ENCODE peak calls at places on chromosome 2, in eight cellular contexts. O is substantia nigra; K is stimulated activated CD4-positive, alpha-beta T cell treated with anti-CD3 and anti-CD28 coated beads, TNF-alpha, amount 100 ng/mL, for 48 hours; Q is chondrocyte; W is activated naive CD4-positive, alpha-beta T cell treated with anti-CD3 and anti-CD28 coated beads, Interleukin-2, amount 50 U/mL, for 16 hours; Y is Daoy; N is stimulated activated naive CD8-positive, alpha-beta T cell treated with anti-CD3 and anti-CD28 coated beads, Interleukin-15, Interleukin-2, amounts not matched to agents 100 U/mL and 50 U/mL, for 24 hours; C is AG08396. L is an unnamed sample.

GRCh38 chr2:105712166-105712915 is 32.4 kb upstream of the NCK2 start:
- DNase-seq in O (no peak), Q (no peak), Y (peak), C (no peak), N (no peak), W (no peak), K (no peak), L (peak)

GRCh38 chr2:65016789-65017188 is 27.6 kb downstream of the SLC1A4 start:
- DNase-seq in O (no peak), W (no peak), N (no peak), Q (no peak), Y (no peak), K (no peak), C (no peak), L (no peak)

GRCh38 chr2:200423552-200423951 is 86.3 kb downstream of the KCTD18 start:
- DNase-seq in O (no peak), Q (no peak), K (no peak), Y (no peak), N (no peak), C (no peak), W (no peak), L (no peak)

GRCh38 chr2:237731663-237732062 is 66.9 kb upstream of the RBM44 start:
- DNase-seq in Q (no peak), O (no peak), C (peak), N (peak), Y (peak), K (peak), W (peak), L (peak)

GRCh38 chr2:231512222-231512621 is 18.0 kb downstream of the NMUR1 start:
- DNase-seq in K (no peak), Q (peak), C (no peak), N (no peak), W (no peak), Y (no peak), O (peak), L (no peak)

GRCh38 chr2:240461471-240462072 is 26.1 kb downstream of the GPC1 start:
- DNase-seq in O (no peak), W (peak), K (no peak), N (no peak), C (no peak), Y (no peak), Q (peak), L (no peak)

GRCh38 chr2:28052691-28053090 is 162.2 kb downstream of the BABAM2 start:
- DNase-seq in K (no peak), N (no peak), Q (no peak), W (no peak), C (no peak), O (no peak), Y (no peak), L (no peak)

GRCh38 chr2:37599688-37600525 is 71.5 kb downstream of the CDC42EP3 start:
- DNase-seq in Y (no peak), O (no peak), Q (no peak), K (no peak), C (no peak), W (no peak), N (peak), L (no peak)

GRCh38 chr2:15788458-15789229 is 151.7 kb upstream of the MYCN start:
- DNase-seq in C (no peak), N (no peak), W (no peak), O (no peak), Q (no peak), Y (no peak), K (no peak), L (no peak)

GRCh38 chr2:48131503-48132293 is 225.4 kb upstream of the FBXO11 start:
- DNase-seq in O (no peak), Q (no peak), C (peak), W (no peak), K (no peak), Y (no peak), N (no peak), L (peak)

GRCh38 chr2:75656563-75656962 is 10.0 kb downstream of the MRPL19 start:
- DNase-seq in W (no peak), N (no peak), Y (no peak), O (no peak), K (no peak), C (no peak), Q (no peak), L (no peak)

GRCh38 chr2:233600361-233600760 is 17.1 kb upstream of the UGT1A8 start:
- DNase-seq in K (no peak), Y (no peak), C (no peak), Q (no peak), W (no peak), N (no peak), O (no peak), L (peak)

GRCh38 chr2:106358081-106358480 is 110.1 kb downstream of the RGPD3 start:
- DNase-seq in K (no peak), N (no peak), Y (no peak), O (no peak), Q (no peak), W (no peak), C (no peak), L (no peak)

GRCh38 chr2:51695531-51695930 is 663.6 kb upstream of the NRXN1 start:
- DNase-seq in Y (no peak), Q (no peak), O (no peak), N (no peak), C (no peak), W (no peak), K (no peak), L (no peak)

GRCh38 chr2:74536166-74536950 is 6.6 kb downstream of the HTRA2 start:
- DNase-seq in N (no peak), W (no peak), Y (no peak), K (no peak), Q (peak), C (no peak), O (no peak), L (no peak)

GRCh38 chr2:232075080-232075479 is 113.6 kb downstream of the DIS3L2 start:
- DNase-seq in W (no peak), C (peak), Q (no peak), Y (no peak), O (no peak), K (no peak), N (no peak), L (peak)

GRCh38 chr2:228917195-228917594 is 353.9 kb downstream of the PID1 start:
- DNase-seq in W (no peak), N (no peak), C (peak), K (no peak), Q (no peak), Y (no peak), O (no peak), L (peak)

GRCh38 chr2:241320394-241320793 is 4.7 kb downstream of the SEPTIN2 start:
- DNase-seq in C (no peak), O (no peak), K (no peak), Q (no peak), N (no peak), Y (no peak), W (no peak), L (no peak)

GRCh38 chr2:67451086-67451832 is 54.1 kb downstream of the ETAA1 start:
- DNase-seq in O (no peak), Y (peak), W (no peak), C (peak), Q (no peak), N (no peak), K (no peak), L (peak)

GRCh38 chr2:109123586-109124201 is 5.3 kb upstream of the SH3RF3 start:
- DNase-seq in K (no peak), Y (no peak), C (no peak), O (no peak), Q (no peak), W (no peak), N (no peak), L (no peak)

GRCh38 chr2:205148756-205149155 is 533.5 kb upstream of the NRP2 start:
- DNase-seq in W (no peak), N (no peak), K (no peak), Y (no peak), C (no peak), O (no peak), Q (no peak), L (no peak)

GRCh38 chr2:159419403-159419802 is 132.9 kb upstream of the WDSUB1 start:
- DNase-seq in N (no peak), K (no peak), Q (no peak), W (no peak), O (no peak), Y (no peak), C (no peak), L (no peak)

GRCh38 chr2:234444888-234445287 is 52.0 kb downstream of the ARL4C start:
- DNase-seq in Y (peak), N (peak), K (no peak), Q (no peak), C (peak), W (peak), O (peak), L (peak)

GRCh38 chr2:237126519-237126918 is 40.8 kb downstream of the COPS8 start:
- DNase-seq in O (no peak), C (no peak), W (no peak), Q (no peak), K (no peak), Y (peak), N (no peak), L (no peak)

GRCh38 chr2:215745316-215745715 is 268.0 kb downstream of the MREG start:
- DNase-seq in N (peak), W (no peak), Y (no peak), C (no peak), Q (no peak), O (no peak), K (no peak), L (no peak)

GRCh38 chr2:72293620-72294019 is 146.0 kb upstream of the CYP26B1 start:
- DNase-seq in W (no peak), N (no peak), O (no peak), C (no peak), Y (no peak), Q (no peak), K (no peak), L (peak)

GRCh38 chr2:226794751-226795171 is 4.9 kb downstream of the IRS1 start:
- DNase-seq in O (no peak), K (no peak), Y (peak), N (no peak), W (no peak), Q (no peak), C (peak), L (peak)